ENCODE peak calls at places on chromosomes 2 and 18, in six cellular contexts. F, R, T, Z, E and X are unnamed samples.

GRCh38 chr2:71674158-71674807 is 220.9 kb downstream of the DYSF start:
- DNase-seq in F (no peak), R (no peak), E (no peak), Z (no peak), T (no peak), X (no peak)

GRCh38 chr18:22337311-22337710 is 80.4 kb downstream of the CTAGE1 start:
- DNase-seq in R (no peak), T (no peak), E (no peak), F (no peak), Z (no peak), X (no peak)

GRCh38 chr18:63956755-63957154 is 7.7 kb downstream of the HMSD start:
- DNase-seq in R (no peak), T (no peak), F (no peak), Z (no peak), E (no peak), X (no peak)

GRCh38 chr18:59783138-59783537 is 85.9 kb upstream of the CCBE1 start:
- DNase-seq in T (no peak), F (no peak), R (peak), Z (peak), E (peak), X (peak)

GRCh38 chr18:55199291-55199963 is 240.2 kb upstream of the CCDC68 start:
- DNase-seq in R (no peak), F (no peak), T (no peak), Z (no peak), E (no peak), X (no peak)

GRCh38 chr2:43426305-43427031 is 169.4 kb downstream of the THADA start:
- DNase-seq in R (no peak), Z (peak), E (no peak), F (peak), T (no peak), X (peak)

GRCh38 chr2:85890522-85891176 is 1.9 kb upstream of the ST3GAL5 start:
- DNase-seq in E (no peak), T (no peak), Z (no peak), F (no peak), R (no peak), X (no peak)

GRCh38 chr2:181585732-181586131 is 71.2 kb downstream of the CERKL start:
- DNase-seq in R (no peak), E (no peak), Z (peak), T (no peak), F (no peak), X (no peak)

GRCh38 chr2:64274399-64275173 is 130.4 kb upstream of the PELI1 start:
- DNase-seq in Z (no peak), F (no peak), E (no peak), R (no peak), T (no peak), X (peak)

GRCh38 chr2:207423886-207424285 is 105.9 kb upstream of the CREB1 start:
- DNase-seq in E (no peak), T (no peak), F (no peak), Z (no peak), R (no peak), X (peak)

GRCh38 chr2:9809448-9810088 is 33.7 kb upstream of the TAF1B start:
- DNase-seq in F (peak), R (no peak), T (no peak), Z (no peak), E (no peak), X (no peak)

GRCh38 chr2:33104052-33104623 is 157.4 kb downstream of the LTBP1 start:
- DNase-seq in R (no peak), F (no peak), E (no peak), Z (no peak), T (no peak), X (peak)

GRCh38 chr2:151730242-151730975 is 3.9 kb downstream of the NEB start:
- DNase-seq in E (no peak), F (no peak), Z (no peak), R (no peak), T (no peak), X (peak)

GRCh38 chr18:12305211-12305610 is 2.8 kb upstream of the TUBB6 start:
- DNase-seq in E (no peak), F (no peak), Z (no peak), R (no peak), T (no peak), X (no peak)

GRCh38 chr2:43537137-43537536 is 58.7 kb downstream of the THADA start:
- DNase-seq in F (no peak), T (no peak), E (no peak), R (no peak), Z (no peak), X (peak)

GRCh38 chr2:118047273-118047898 is 33.5 kb upstream of the CCDC93 start:
- DNase-seq in E (no peak), T (no peak), R (no peak), Z (no peak), F (no peak), X (peak)

GRCh38 chr2:118051956-118052355 is 36.3 kb upstream of the INSIG2 start:
- DNase-seq in R (no peak), Z (no peak), F (no peak), E (no peak), T (no peak), X (no peak)

GRCh38 chr2:118048396-118048795 is 34.5 kb upstream of the CCDC93 start:
- DNase-seq in R (no peak), E (no peak), Z (no peak), F (no peak), T (no peak), X (no peak)

GRCh38 chr2:118050386-118050785 is 36.5 kb upstream of the CCDC93 start:
- DNase-seq in F (no peak), Z (no peak), R (no peak), E (no peak), T (no peak), X (peak)

GRCh38 chr2:118049140-118050128 is 35.6 kb upstream of the CCDC93 start:
- DNase-seq in F (no peak), T (no peak), R (no peak), Z (peak), E (no peak), X (no peak)
- H3K4me3 ChIP-seq in F (no peak), T (no peak), R (no peak), Z (no peak), E (no peak), X (no peak)

GRCh38 chr2:149489452-149489851 is 98.1 kb downstream of the MMADHC start:
- DNase-seq in E (no peak), R (peak), T (no peak), Z (no peak), F (no peak), X (no peak)

GRCh38 chr2:149487189-149487588 is 100.4 kb downstream of the MMADHC start:
- DNase-seq in E (no peak), R (no peak), T (no peak), Z (no peak), F (no peak), X (no peak)

GRCh38 chr2:149488719-149489440 is 98.7 kb downstream of the MMADHC start:
- DNase-seq in F (no peak), T (no peak), E (no peak), Z (no peak), R (no peak), X (no peak)

GRCh38 chr2:149492923-149493322 is 94.7 kb downstream of the MMADHC start:
- DNase-seq in E (no peak), T (no peak), F (no peak), Z (no peak), R (no peak), X (no peak)

GRCh38 chr2:149490296-149490695 is 97.3 kb downstream of the MMADHC start:
- DNase-seq in Z (no peak), E (no peak), F (no peak), T (no peak), R (no peak), X (peak)
- TF ChIP-seq CTCF in Z (no peak), E (peak), F (no peak), T (no peak), R (no peak), X (peak)

GRCh38 chr2:27752551-27753237 is 18.8 kb upstream of the MRPL33 start:
- DNase-seq in R (peak), T (no peak), F (no peak), Z (no peak), E (peak), X (no peak)
- H3K4me3 ChIP-seq in R (peak), T (no peak), F (no peak), Z (no peak), E (no peak), X (no peak)

GRCh38 chr2:128366746-128367511 is 48.3 kb upstream of the HS6ST1 start:
- DNase-seq in F (peak), Z (no peak), E (no peak), R (no peak), T (no peak), X (no peak)
- TF ChIP-seq CTCF in F (no peak), Z (no peak), E (no peak), R (no peak), T (no peak), X (no peak)

GRCh38 chr2:231985823-231986261 is 24.3 kb downstream of the DIS3L2 start:
- DNase-seq in F (no peak), Z (no peak), R (peak), T (no peak), E (no peak), X (no peak)
- H3K4me3 ChIP-seq in F (no peak), Z (no peak), R (peak), T (no peak), E (no peak), X (no peak)

GRCh38 chr2:128115921-128116320 is 24.9 kb downstream of the UGGT1 start:
- DNase-seq in R (no peak), T (no peak), E (no peak), Z (no peak), F (no peak), X (no peak)
- TF ChIP-seq CTCF in R (no peak), T (no peak), E (no peak), Z (no peak), F (no peak), X (no peak)